ENCODE peak calls at places on chromosomes 11 and 22, in five cellular contexts. S, Z, L, G and E are unnamed samples.

GRCh38 chr11:105071060-105071732 is 26.1 kb upstream of the CARD16 start:
- DNase-seq in L (no peak), Z (no peak), S (no peak), G (no peak), E (no peak)

GRCh38 chr11:112016088-112016764 is 9.0 kb upstream of the DLAT start:
- DNase-seq in S (no peak), L (no peak), Z (no peak), G (no peak), E (peak)

GRCh38 chr11:126114486-126115252 is 52.0 kb upstream of the CDON start:
- DNase-seq in L (no peak), Z (no peak), G (no peak), S (no peak), E (no peak)

GRCh38 chr11:61369372-61370348 is 7.5 kb downstream of the TMEM138 start:
- DNase-seq in Z (no peak), L (no peak), S (peak), G (peak), E (peak)

GRCh38 chr11:34637303-34637702 is 16.4 kb downstream of the EHF start:
- DNase-seq in L (no peak), Z (no peak), S (no peak), G (no peak), E (no peak)

GRCh38 chr11:88398372-88399140 is 61.0 kb upstream of the CTSC start:
- DNase-seq in L (no peak), G (no peak), Z (no peak), S (no peak), E (peak)

GRCh38 chr11:24588075-24588474 is 91.2 kb downstream of the LUZP2 start:
- DNase-seq in L (no peak), S (no peak), G (no peak), Z (no peak), E (no peak)

GRCh38 chr11:12017243-12017678 is 8.8 kb upstream of the DKK3 start:
- DNase-seq in G (no peak), S (no peak), L (no peak), Z (no peak), E (no peak)

GRCh38 chr11:14308114-14308896 is 50.7 kb downstream of the RRAS2 start:
- DNase-seq in L (no peak), S (no peak), Z (no peak), G (no peak), E (peak)

GRCh38 chr11:19849107-19849789 is 136.6 kb downstream of the NAV2 start:
- DNase-seq in Z (no peak), L (no peak), G (no peak), S (no peak), E (no peak)

GRCh38 chr11:8282621-8283509 is 19.2 kb upstream of the LMO1 start:
- DNase-seq in G (no peak), S (no peak), Z (no peak), L (no peak), E (no peak)

GRCh38 chr11:70423523-70424505 is 25.5 kb downstream of the CTTN start:
- DNase-seq in Z (peak), G (peak), L (peak), S (no peak), E (peak)

GRCh38 chr11:74650498-74650897 is 58.1 kb downstream of the POLD3 start:
- DNase-seq in S (no peak), Z (no peak), G (no peak), L (no peak), E (no peak)

GRCh38 chr11:17839450-17839849 is 104.9 kb downstream of the KCNC1 start:
- DNase-seq in S (no peak), L (no peak), G (no peak), Z (no peak), E (no peak)

GRCh38 chr11:73888244-73888643 is 11.4 kb downstream of the PAAF1 start:
- DNase-seq in L (no peak), Z (no peak), S (no peak), G (no peak), E (no peak)

GRCh38 chr22:25762147-25762546 is 20.2 kb downstream of the MYO18B start:
- DNase-seq in Z (no peak), S (no peak), L (no peak), G (no peak), E (no peak)

GRCh38 chr11:99015634-99016454 is 4.9 kb upstream of the CNTN5 start:
- DNase-seq in G (no peak), S (no peak), Z (peak), L (no peak), E (peak)

GRCh38 chr11:129643031-129643721 is 172.5 kb upstream of the TMEM45B start:
- DNase-seq in Z (peak), S (no peak), L (no peak), G (no peak), E (no peak)

GRCh38 chr11:113728814-113729213 is 22.7 kb upstream of the TMPRSS5 start:
- DNase-seq in L (no peak), S (no peak), Z (no peak), G (no peak), E (no peak)

GRCh38 chr11:110787680-110788079 is 75.4 kb upstream of the ARHGAP20 start:
- DNase-seq in Z (no peak), G (no peak), S (no peak), L (no peak), E (no peak)

GRCh38 chr22:27988704-27989103 is 69.6 kb upstream of the PITPNB start:
- DNase-seq in G (no peak), S (no peak), Z (no peak), L (no peak), E (no peak)

GRCh38 chr11:43010042-43010441 is 301.8 kb upstream of the API5 start:
- DNase-seq in L (no peak), G (no peak), Z (no peak), S (no peak), E (no peak)

GRCh38 chr11:118156531-118157185 is 4.0 kb upstream of the SCN4B start:
- DNase-seq in S (no peak), G (no peak), L (no peak), Z (peak), E (no peak)

GRCh38 chr11:104668797-104669463 is 229.3 kb downstream of the CASP12 start:
- DNase-seq in L (no peak), S (no peak), G (no peak), Z (no peak), E (no peak)

GRCh38 chr11:64931290-64931689 is 4.4 kb downstream of the GPHA2 start:
- DNase-seq in Z (no peak), G (peak), L (no peak), S (no peak), E (no peak)

GRCh38 chr11:112593440-112593839 is 332.8 kb upstream of the PLET1 start:
- DNase-seq in S (no peak), L (no peak), G (no peak), Z (no peak), E (peak)

DNA sequence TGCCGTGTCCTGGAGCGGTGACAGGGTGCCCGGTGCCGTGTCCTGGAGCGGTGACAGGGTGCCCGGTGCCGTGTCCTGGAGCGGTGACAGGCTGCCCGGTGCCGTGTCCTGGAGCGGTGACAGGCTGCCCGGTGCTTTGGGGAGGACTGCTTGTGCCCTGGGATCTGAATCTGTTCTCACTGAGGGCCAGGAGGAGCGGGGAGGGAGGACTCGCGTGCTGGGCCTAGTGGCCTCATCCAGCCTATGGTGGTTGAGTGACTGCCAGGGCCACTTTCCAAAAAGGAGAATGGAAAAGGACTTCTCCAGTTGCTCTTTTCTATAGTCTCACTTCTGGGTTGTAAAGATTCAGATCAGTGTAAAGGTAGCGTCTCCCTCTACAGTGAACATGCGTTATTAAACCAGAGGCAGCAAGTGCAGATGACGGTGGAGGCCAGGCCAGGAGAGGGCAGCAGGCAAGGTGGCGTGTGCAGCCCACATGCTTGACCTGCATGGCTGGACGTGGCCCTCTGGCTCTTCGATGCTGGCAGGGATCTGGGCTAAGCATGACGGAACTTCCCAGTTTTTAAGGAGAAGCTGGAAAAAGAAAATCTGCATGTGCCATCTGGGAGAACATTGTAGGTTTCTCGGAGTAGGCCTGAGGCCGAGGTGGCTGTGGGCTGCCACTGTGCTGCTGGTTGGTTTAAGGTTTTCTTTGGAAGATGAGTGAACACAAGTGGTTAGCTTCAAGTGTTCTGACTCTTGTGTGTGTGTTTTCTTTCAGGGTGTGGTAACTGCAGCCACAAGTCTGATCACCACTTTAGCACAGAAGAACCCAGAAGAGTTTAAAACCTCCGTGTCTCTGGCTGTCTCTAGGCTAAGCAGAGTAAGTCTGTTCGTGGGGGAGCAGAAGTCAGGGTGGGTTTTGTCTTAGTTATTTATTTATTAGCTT is 55.0 kb downstream of the AP2A2 start:
- DNase-seq in S (no peak), G (no peak), Z (no peak), L (no peak), E (no peak)
- TF ChIP-seq CTCF in S (no peak), G (no peak), Z (no peak), L (no peak), E (no peak)

GRCh38 chr11:83024270-83024854 is 47.3 kb downstream of the RAB30 start:
- DNase-seq in S (no peak), G (no peak), L (no peak), Z (no peak), E (no peak)

GRCh38 chr11:83020942-83021779 is 50.5 kb downstream of the RAB30 start:
- DNase-seq in L (no peak), G (no peak), S (no peak), Z (no peak), E (no peak)

GRCh38 chr11:83021780-83022125 is 49.9 kb downstream of the RAB30 start:
- DNase-seq in L (no peak), G (no peak), S (no peak), Z (no peak), E (no peak)

GRCh38 chr11:83023410-83023809 is 48.3 kb downstream of the RAB30 start:
- DNase-seq in Z (no peak), G (no peak), S (no peak), L (no peak), E (no peak)

DNA sequence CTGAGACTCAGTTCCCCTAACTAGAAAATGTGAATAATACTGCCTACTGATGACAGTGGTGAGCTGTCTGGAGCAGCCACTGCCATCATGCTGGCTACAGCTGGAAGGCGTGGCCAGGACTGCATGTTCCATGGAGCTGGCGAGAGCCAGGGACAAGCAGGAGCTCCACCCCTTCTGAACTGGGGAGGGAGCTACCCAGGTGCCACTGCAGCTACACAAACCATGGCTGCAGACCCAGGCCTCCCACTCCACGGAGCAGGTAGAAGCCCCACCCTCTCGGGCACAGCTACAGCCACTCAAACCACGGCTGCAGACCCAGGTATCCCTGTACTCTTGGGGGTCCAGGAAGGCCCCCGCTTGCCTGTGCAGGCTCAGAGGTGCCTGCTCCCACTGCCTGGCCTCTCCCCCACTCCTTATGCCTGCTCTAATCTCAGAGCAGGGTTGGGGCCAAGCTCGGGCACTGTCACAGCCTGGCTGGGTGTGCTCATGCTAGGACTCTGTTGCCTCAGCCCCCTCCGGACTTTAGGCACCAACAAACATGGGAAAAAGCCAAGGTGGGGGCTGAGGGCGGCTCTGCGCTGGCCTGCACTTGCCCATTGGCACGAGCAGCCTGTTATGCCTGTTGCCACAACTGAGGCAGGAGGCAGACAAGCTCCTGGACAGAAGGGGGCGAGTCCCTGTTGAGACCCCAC is 51.7 kb downstream of the RAB30 start:
- DNase-seq in Z (no peak), L (no peak), G (no peak), S (no peak), E (no peak)
- TF ChIP-seq CTCF in Z (no peak), L (no peak), G (no peak), S (no peak), E (no peak)

GRCh38 chr22:49211176-49211575 is 616.5 kb downstream of the BRD1 start:
- DNase-seq in S (peak), Z (no peak), L (no peak), G (peak), E (no peak)

GRCh38 chr22:49210606-49211005 is 617.1 kb downstream of the BRD1 start:
- DNase-seq in S (peak), G (peak), Z (no peak), L (no peak), E (no peak)

GRCh38 chr22:49212466-49212865 is 615.2 kb downstream of the BRD1 start:
- DNase-seq in L (no peak), S (peak), G (peak), Z (no peak), E (no peak)

GRCh38 chr22:49213731-49214352 is 613.8 kb downstream of the BRD1 start:
- DNase-seq in Z (no peak), G (peak), L (no peak), S (peak), E (no peak)

DNA sequence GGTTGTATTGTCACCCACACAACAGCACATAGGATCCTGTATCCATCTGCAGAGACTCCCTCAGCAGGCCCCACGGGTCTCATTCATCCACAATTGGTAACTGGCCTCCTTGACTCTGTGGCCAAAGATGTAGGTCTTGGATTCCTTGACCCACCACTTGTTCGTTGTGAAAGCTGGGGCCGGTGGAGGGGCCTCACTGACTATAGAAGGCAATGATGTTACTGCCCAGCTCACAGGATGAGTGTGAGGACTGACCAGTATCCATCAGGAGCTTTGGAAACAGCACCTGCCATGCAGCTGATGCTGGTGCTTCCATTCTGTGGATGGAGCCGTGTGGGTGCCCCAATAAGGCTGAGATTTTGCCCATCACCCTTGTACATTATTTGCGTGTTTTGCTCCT is 615.7 kb downstream of the BRD1 start:
- DNase-seq in S (peak), Z (no peak), G (peak), L (no peak), E (no peak)
- TF ChIP-seq CTCF in S (no peak), Z (no peak), G (no peak), L (no peak), E (no peak)

DNA sequence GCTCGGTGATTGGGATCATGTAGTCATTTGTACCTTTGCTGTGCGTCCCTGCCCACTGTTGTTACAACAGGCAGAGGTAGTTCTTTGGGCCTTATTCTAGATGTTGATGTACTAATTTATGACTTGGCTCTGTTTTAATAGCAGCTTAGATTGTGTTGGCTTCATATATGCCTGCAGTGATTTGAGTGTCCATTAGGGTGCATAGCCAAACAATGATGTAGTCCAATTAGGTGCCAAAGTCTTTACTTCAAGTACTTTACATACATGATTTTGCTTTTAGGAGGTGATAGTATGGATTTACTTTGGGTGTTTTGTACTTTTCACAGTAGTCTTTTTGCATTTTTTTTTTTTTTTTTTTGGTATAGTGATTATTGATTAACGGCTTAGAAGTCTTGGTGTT is 46.4 kb downstream of the PPP6R3 start:
- DNase-seq in Z (no peak), S (no peak), G (no peak), L (no peak), E (no peak)
- TF ChIP-seq CTCF in Z (no peak), S (no peak), G (no peak), L (no peak), E (no peak)

DNA sequence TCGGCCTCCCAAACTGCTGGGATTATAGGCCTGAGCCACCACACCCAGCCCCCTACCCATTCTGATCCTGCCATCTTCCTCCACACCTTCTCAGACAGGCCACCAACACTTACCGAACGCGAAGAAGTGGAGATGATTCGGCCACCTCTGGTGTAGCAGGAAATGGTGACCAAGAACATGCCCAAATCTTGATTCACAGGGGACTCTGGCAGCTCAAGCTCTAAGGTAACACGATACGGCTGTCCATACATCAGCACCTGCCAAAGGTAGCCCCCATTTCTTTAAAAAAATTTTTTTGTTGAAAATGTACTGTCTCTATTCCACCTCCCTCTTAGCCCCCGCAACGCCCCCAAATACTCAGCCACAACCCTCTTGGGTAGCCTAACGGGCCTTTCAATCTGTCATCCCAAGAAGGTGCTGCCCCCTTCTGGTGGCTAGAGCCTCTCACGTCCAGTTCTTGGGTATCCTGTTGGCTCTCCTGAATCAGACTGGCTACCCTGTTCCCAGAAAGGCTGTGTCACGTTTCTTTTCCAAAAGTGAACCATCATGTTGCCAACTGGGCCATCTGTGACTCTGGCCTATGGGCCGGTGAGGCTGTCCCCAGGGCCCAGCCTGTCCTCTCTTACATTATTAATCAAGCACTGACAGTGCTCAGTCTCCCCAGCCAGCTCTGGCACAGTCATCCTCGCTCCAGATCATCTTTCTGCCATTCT is 5.3 kb upstream of the LRRN4CL start:
- DNase-seq in Z (peak), L (peak), G (no peak), S (peak), E (peak)
- TF ChIP-seq CTCF in Z (peak), L (peak), G (peak), S (peak), E (peak)

DNA sequence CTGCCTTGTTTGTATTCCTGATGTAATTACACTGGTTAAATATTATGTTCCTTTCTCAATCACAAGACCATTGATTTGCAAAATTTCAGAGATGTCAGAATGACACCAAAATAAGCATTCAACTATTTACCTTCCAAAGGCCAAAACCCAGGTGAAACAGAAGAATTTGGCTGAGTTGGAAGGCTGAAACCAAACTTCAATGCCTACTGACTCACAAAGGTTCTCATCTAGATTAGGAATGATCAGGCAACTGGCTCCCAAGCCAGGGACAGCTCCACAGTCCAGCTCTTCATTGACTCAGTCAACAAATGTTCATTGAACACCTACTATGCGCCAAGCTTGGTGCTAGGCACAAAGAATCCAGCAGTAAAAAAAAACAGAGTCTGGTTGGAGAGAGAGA is 13.4 kb upstream of the SLC35C1 start:
- DNase-seq in Z (no peak), L (no peak), S (no peak), G (no peak), E (no peak)
- TF ChIP-seq CTCF in Z (no peak), L (no peak), S (no peak), G (no peak), E (no peak)

GRCh38 chr11:97683733-97684132 is 1293.9 kb downstream of the JRKL start:
- DNase-seq in S (no peak), Z (no peak), G (no peak), L (no peak), E (peak)
- TF ChIP-seq CTCF in S (no peak), Z (no peak), G (no peak), L (no peak), E (no peak)

DNA sequence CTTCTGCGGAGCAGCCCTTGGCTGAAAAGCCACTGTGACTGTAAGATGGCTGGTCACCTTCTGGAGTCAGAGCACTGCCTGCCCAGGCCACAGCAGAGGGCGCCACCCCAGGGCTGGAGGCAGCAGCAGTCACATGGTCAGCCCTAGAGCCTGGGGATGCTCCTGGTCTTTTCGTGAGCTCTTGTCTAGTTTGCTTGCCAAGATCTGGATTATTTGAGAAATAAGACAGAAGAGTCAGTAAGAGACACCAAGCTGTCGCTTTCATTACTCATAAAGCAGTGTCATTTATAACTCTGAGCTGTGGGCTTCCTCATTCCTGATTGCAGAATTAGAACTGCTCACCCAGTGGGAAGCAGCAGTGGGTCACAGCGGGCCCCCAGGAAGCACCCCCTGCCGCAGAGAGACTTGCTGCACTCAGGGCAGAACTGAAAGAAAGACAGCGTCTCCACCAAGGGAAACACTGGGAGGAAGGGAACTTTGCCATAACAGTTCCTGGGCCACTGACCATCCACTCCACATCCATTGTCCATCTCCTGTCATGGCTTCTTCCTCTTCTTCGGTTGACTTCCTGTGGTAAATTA is 56.7 kb downstream of the PPP6R2 start:
- DNase-seq in S (no peak), Z (peak), G (no peak), L (peak), E (peak)
- TF ChIP-seq CTCF in S (peak), Z (peak), G (no peak), L (no peak), E (peak)

GRCh38 chr22:19035474-19036228 is 86.6 kb downstream of the DGCR2 start:
- DNase-seq in Z (no peak), G (peak), L (no peak), S (no peak), E (peak)
- TF ChIP-seq CTCF in Z (no peak), G (no peak), L (no peak), S (peak), E (no peak)